ENCODE peak calls at places on chromosomes 6 and 20, in nine cellular contexts. U is CD8-positive, alpha-beta T cell; M is A549; Z is tibial nerve; H is neural progenitor cell; S is brain microvascular endothelial cell; Q is WERI-Rb-1; V is heart right ventricle; F is esophagus muscularis mucosa. I is an unnamed sample.

GRCh38 chr20:24289737-24290481 is 179.5 kb upstream of the SYNDIG1 start:
- DNase-seq in H (no peak), F (no peak), Q (no peak), Z (no peak), U (no peak), V (no peak), M (no peak), S (no peak), I (no peak)

GRCh38 chr20:47735412-47736400 is 49.6 kb downstream of the SULF2 start:
- DNase-seq in M (no peak), H (no peak), U (no peak), S (no peak), V (peak; percentile 31), Q (no peak), F (no peak), Z (no peak), I (no peak)

GRCh38 chr6:18126116-18126515 is 3.6 kb upstream of the NHLRC1 start:
- DNase-seq in Q (no peak), S (no peak), H (no peak), V (no peak), Z (no peak), U (no peak), F (no peak), M (no peak), I (no peak)

GRCh38 chr6:16505711-16506362 is 255.4 kb downstream of the ATXN1 start:
- DNase-seq in U (no peak), F (no peak), S (peak; percentile 27), Q (no peak), M (no peak), Z (no peak), H (no peak), V (no peak), I (no peak)

GRCh38 chr6:17012421-17013225 is 89.2 kb upstream of the STMND1 start:
- DNase-seq in F (peak; percentile 92), S (peak; percentile 82), H (peak; percentile 54), Q (peak; percentile 22), Z (no peak), V (no peak), U (no peak), M (no peak), I (no peak)

GRCh38 chr20:56826306-56826970 is 197.3 kb downstream of the TFAP2C start:
- DNase-seq in F (no peak), U (no peak), V (no peak), H (no peak), Q (no peak), S (no peak), Z (no peak), M (no peak), I (no peak)

GRCh38 chr6:33642897-33643296 is 21.8 kb downstream of the ITPR3 start:
- DNase-seq in F (no peak), Z (no peak), S (no peak), H (no peak), V (no peak), M (no peak), Q (no peak), U (no peak), I (no peak)

GRCh38 chr6:37477656-37478435 is 21.8 kb downstream of the CCDC167 start:
- DNase-seq in M (no peak), S (no peak), Z (no peak), H (no peak), F (no peak), V (no peak), U (no peak), Q (no peak), I (no peak)

GRCh38 chr6:30821862-30822784 is 62.2 kb upstream of the DDR1 start:
- DNase-seq in H (peak; percentile 46), F (no peak), Z (no peak), V (no peak), U (no peak), Q (no peak), M (peak; percentile 44), S (peak; percentile 52), I (peak; percentile 39)

GRCh38 chr20:36063916-36064660 is 90.5 kb upstream of the EPB41L1 start:
- DNase-seq in Q (no peak), F (no peak), U (no peak), H (no peak), S (no peak), M (no peak), Z (no peak), V (no peak), I (no peak)

GRCh38 chr6:118591897-118592296 is 43.8 kb downstream of the PLN start:
- DNase-seq in Z (no peak), S (no peak), M (no peak), U (no peak), H (no peak), Q (no peak), V (no peak), F (no peak), I (no peak)

GRCh38 chr20:8930691-8931090 is 138.2 kb upstream of the PLCB4 start:
- DNase-seq in M (no peak), U (no peak), F (no peak), Z (no peak), V (no peak), H (no peak), Q (no peak), S (no peak), I (no peak)

GRCh38 chr20:34045294-34045693 is 51.6 kb downstream of the RALY start:
- DNase-seq in Z (peak; percentile 25), U (no peak), M (no peak), Q (no peak), V (no peak), S (no peak), F (no peak), H (no peak), I (no peak)

GRCh38 chr6:18207438-18207837 is 52.2 kb downstream of the KDM1B start:
- DNase-seq in H (no peak), F (no peak), Q (no peak), U (no peak), V (no peak), S (no peak), M (no peak), Z (no peak), I (no peak)

GRCh38 chr6:100865525-100865924 is 15.6 kb downstream of the ASCC3 start:
- DNase-seq in Q (no peak), F (no peak), S (no peak), H (no peak), Z (no peak), M (no peak), V (no peak), U (no peak), I (no peak)

GRCh38 chr20:23047738-23048214 is 1.7 kb downstream of the THBD start:
- DNase-seq in H (peak; percentile 41), F (no peak), V (peak; percentile 47), U (no peak), Q (no peak), Z (no peak), M (no peak), S (no peak), I (peak; percentile 39)

GRCh38 chr6:7721654-7722053 is 4.2 kb upstream of the BMP6 start:
- DNase-seq in V (no peak), S (no peak), Z (no peak), F (no peak), M (peak; percentile 22), H (no peak), U (no peak), Q (no peak), I (no peak)

GRCh38 chr6:61867635-61868034 is 418.4 kb downstream of the KHDRBS2 start:
- DNase-seq in F (no peak), H (no peak), Q (no peak), U (no peak), M (no peak), S (no peak), V (no peak), Z (no peak), I (no peak)

GRCh38 chr6:165987483-165988305 is 180.0 kb downstream of the TBXT start:
- DNase-seq in S (peak; percentile 92), H (peak; percentile 85), M (peak; percentile 89), F (no peak), Q (no peak), V (peak; percentile 84), U (no peak), Z (no peak), I (peak; percentile 30)

GRCh38 chr6:27312950-27313271 is 838 bp upstream of the POM121L2 start:
- DNase-seq in Q (no peak), F (no peak), S (no peak), V (no peak), Z (no peak), M (no peak), H (no peak), U (no peak), I (no peak)
- H3K27ac ChIP-seq in Q (no peak overlapping the region), F (no peak overlapping the region), S (no peak overlapping the region), V (no peak overlapping the region), Z (no peak overlapping the region), M (no peak overlapping the region), H (no peak overlapping the region), U (no peak overlapping the region), I (no peak overlapping the region)

GRCh38 chr6:152096863-152097496 is 289.5 kb downstream of the ESR1 start:
- DNase-seq in F (peak; percentile 3), H (no peak), Q (no peak), M (no peak), Z (no peak), U (no peak), S (peak; percentile 79), V (no peak), I (peak; percentile 71)
- TF ChIP-seq CTCF in F (no peak), H (no peak), Q (no peak), M (no peak), Z (no peak), U (no peak), S (peak; percentile 58), V (no peak), I (no peak)

GRCh38 chr6:12479451-12479850 is 189.3 kb downstream of the EDN1 start:
- DNase-seq in S (no peak), U (no peak), M (no peak), Q (no peak), H (no peak), Z (no peak), F (no peak), V (no peak), I (no peak)
- H3K27ac ChIP-seq in S (no peak overlapping the region), U (no peak overlapping the region), M (peak overlapping the region; percentile 92), Q (no peak overlapping the region), H (no peak overlapping the region), Z (no peak overlapping the region), F (no peak overlapping the region), V (no peak overlapping the region), I (no peak overlapping the region)

GRCh38 chr6:42984924-42985475 is 630 bp downstream of the PPP2R5D start:
- DNase-seq in M (no peak), H (peak; percentile 52), Z (no peak), U (no peak), F (no peak), S (no peak), Q (no peak), V (peak; percentile 29), I (no peak)

GRCh38 chr6:42987533-42988451 is 3.4 kb downstream of the PPP2R5D start:
- DNase-seq in V (no peak), Q (no peak), H (no peak), M (no peak), U (no peak), F (no peak), S (no peak), Z (no peak), I (no peak)

GRCh38 chr6:42981866-42982265 is 2.5 kb upstream of the PPP2R5D start:
- DNase-seq in H (no peak), Q (no peak), S (no peak), Z (no peak), V (no peak), F (no peak), U (no peak), M (no peak), I (no peak)

GRCh38 chr6:42988486-42989020 is 4.2 kb downstream of the PPP2R5D start:
- DNase-seq in S (no peak), H (no peak), F (no peak), V (no peak), Z (no peak), M (no peak), Q (no peak), U (no peak), I (no peak)

GRCh38 chr6:42984001-42984923 is at the start of gene PPP2R5D:
- DNase-seq in H (peak; percentile 99), F (peak; percentile 99), Q (peak; percentile 100), S (peak; percentile 99), Z (peak; percentile 97), U (peak; percentile 98), V (peak; percentile 94), M (peak; percentile 92), I (peak; percentile 97)
- TF ChIP-seq CTCF in H (no peak), F (no peak), Q (no peak), S (peak; percentile 1), Z (no peak), U (no peak), V (no peak), M (no peak), I (no peak)

I was measured in RWPE1.